ENCODE peak calls at places on chromosome 5, in four cellular contexts. One of them, this sample, is unnamed.

GRCh38 chr5:2135833-2136232 is 253.1 kb upstream of the IRX4 start:
- DNase-seq in dorsolateral prefrontal cortex: no peak
- DNase-seq in OCI-LY7: no peak
- DNase-seq in fibroblast of mammary gland: no peak
- DNase-seq in this sample: no peak

GRCh38 chr5:59126665-59127354 is 543.9 kb downstream of the RAB3C start:
- DNase-seq in OCI-LY7: no peak
- DNase-seq in fibroblast of mammary gland: peak; percentile 62
- DNase-seq in dorsolateral prefrontal cortex: no peak
- DNase-seq in this sample: no peak

GRCh38 chr5:36242534-36243144 is 914 bp upstream of the NADK2 start:
- DNase-seq in fibroblast of mammary gland: no peak
- DNase-seq in dorsolateral prefrontal cortex: no peak
- DNase-seq in OCI-LY7: no peak
- DNase-seq in this sample: peak; percentile 12

GRCh38 chr5:35908814-35909213 is 29.6 kb downstream of the CAPSL start:
- DNase-seq in OCI-LY7: peak; percentile 54
- DNase-seq in fibroblast of mammary gland: no peak
- DNase-seq in dorsolateral prefrontal cortex: no peak
- DNase-seq in this sample: no peak

GRCh38 chr5:943874-944620 is 51.4 kb downstream of the TRIP13 start:
- DNase-seq in dorsolateral prefrontal cortex: no peak
- DNase-seq in fibroblast of mammary gland: no peak
- DNase-seq in OCI-LY7: peak; percentile 8
- DNase-seq in this sample: no peak

GRCh38 chr5:111337688-111338087 is 113.5 kb downstream of the CAMK4 start:
- DNase-seq in fibroblast of mammary gland: no peak
- DNase-seq in dorsolateral prefrontal cortex: no peak
- DNase-seq in OCI-LY7: no peak
- DNase-seq in this sample: no peak

GRCh38 chr5:135085133-135085935 is 51.3 kb upstream of the PITX1 start:
- DNase-seq in OCI-LY7: no peak
- DNase-seq in fibroblast of mammary gland: no peak
- DNase-seq in dorsolateral prefrontal cortex: no peak
- DNase-seq in this sample: no peak

GRCh38 chr5:111830333-111830732 is 73.3 kb upstream of the NREP start:
- DNase-seq in OCI-LY7: no peak
- DNase-seq in dorsolateral prefrontal cortex: no peak
- DNase-seq in fibroblast of mammary gland: peak; percentile 82
- DNase-seq in this sample: no peak

GRCh38 chr5:139377226-139377625 is 5.9 kb downstream of the SLC23A1 start:
- DNase-seq in fibroblast of mammary gland: no peak
- DNase-seq in OCI-LY7: no peak
- DNase-seq in dorsolateral prefrontal cortex: peak; percentile 5
- DNase-seq in this sample: no peak

GRCh38 chr5:80963521-80963895 is 3.3 kb downstream of the RASGRF2 start:
- DNase-seq in fibroblast of mammary gland: no peak
- DNase-seq in dorsolateral prefrontal cortex: no peak
- DNase-seq in OCI-LY7: no peak
- DNase-seq in this sample: no peak

GRCh38 chr5:9698125-9698848 is 68.1 kb upstream of the TAS2R1 start:
- DNase-seq in fibroblast of mammary gland: no peak
- DNase-seq in OCI-LY7: no peak
- DNase-seq in dorsolateral prefrontal cortex: no peak
- DNase-seq in this sample: no peak

GRCh38 chr5:82623094-82623514 is 344.9 kb upstream of the RPS23 start:
- DNase-seq in dorsolateral prefrontal cortex: no peak
- DNase-seq in fibroblast of mammary gland: no peak
- DNase-seq in OCI-LY7: no peak
- DNase-seq in this sample: no peak

GRCh38 chr5:10354048-10354872 is 765 bp downstream of the MARCHF6 start:
- DNase-seq in dorsolateral prefrontal cortex: peak; percentile 48
- DNase-seq in OCI-LY7: peak; percentile 62
- DNase-seq in fibroblast of mammary gland: peak; percentile 48
- DNase-seq in this sample: peak; percentile 42

GRCh38 chr5:41542183-41542582 is 31.8 kb upstream of the PLCXD3 start:
- DNase-seq in OCI-LY7: no peak
- DNase-seq in fibroblast of mammary gland: no peak
- DNase-seq in dorsolateral prefrontal cortex: no peak
- DNase-seq in this sample: no peak

GRCh38 chr5:64942460-64942859 is 173.7 kb downstream of the CWC27 start:
- DNase-seq in OCI-LY7: no peak
- DNase-seq in dorsolateral prefrontal cortex: no peak
- DNase-seq in fibroblast of mammary gland: no peak
- DNase-seq in this sample: no peak

GRCh38 chr5:67855523-67855922 is 360.0 kb upstream of the PIK3R1 start:
- DNase-seq in OCI-LY7: no peak
- DNase-seq in fibroblast of mammary gland: no peak
- DNase-seq in dorsolateral prefrontal cortex: no peak
- DNase-seq in this sample: no peak

GRCh38 chr5:81759632-81760005 is 8.7 kb upstream of the SSBP2 start:
- DNase-seq in fibroblast of mammary gland: no peak
- DNase-seq in dorsolateral prefrontal cortex: no peak
- DNase-seq in OCI-LY7: peak; percentile 36
- DNase-seq in this sample: no peak

GRCh38 chr5:539469-540214 is 15.4 kb upstream of the SLC9A3 start:
- DNase-seq in dorsolateral prefrontal cortex: peak; percentile 30
- DNase-seq in OCI-LY7: no peak
- DNase-seq in fibroblast of mammary gland: no peak
- DNase-seq in this sample: no peak

GRCh38 chr5:169893010-169893409 is 87.3 kb downstream of the INSYN2B start:
- DNase-seq in dorsolateral prefrontal cortex: no peak
- DNase-seq in fibroblast of mammary gland: no peak
- DNase-seq in OCI-LY7: no peak
- DNase-seq in this sample: no peak

GRCh38 chr5:137075163-137075970 is 423.8 kb downstream of the SPOCK1 start:
- DNase-seq in dorsolateral prefrontal cortex: no peak
- DNase-seq in OCI-LY7: peak; percentile 85
- DNase-seq in fibroblast of mammary gland: peak; percentile 35
- DNase-seq in this sample: peak; percentile 56

GRCh38 chr5:3377176-3377575 is 218.5 kb upstream of the IRX1 start:
- DNase-seq in fibroblast of mammary gland: no peak
- DNase-seq in dorsolateral prefrontal cortex: no peak
- DNase-seq in OCI-LY7: no peak
- DNase-seq in this sample: no peak

GRCh38 chr5:172303090-172303995 is 19.8 kb upstream of the UBTD2 start:
- DNase-seq in OCI-LY7: no peak
- DNase-seq in fibroblast of mammary gland: peak; percentile 69
- DNase-seq in dorsolateral prefrontal cortex: no peak
- DNase-seq in this sample: no peak

GRCh38 chr5:15260347-15261278 is 239.4 kb upstream of the FBXL7 start:
- DNase-seq in dorsolateral prefrontal cortex: no peak
- DNase-seq in OCI-LY7: no peak
- DNase-seq in fibroblast of mammary gland: peak; percentile 7
- DNase-seq in this sample: no peak

GRCh38 chr5:163880307-163880706 is 374.9 kb downstream of the MAT2B start:
- DNase-seq in dorsolateral prefrontal cortex: no peak
- DNase-seq in OCI-LY7: no peak
- DNase-seq in fibroblast of mammary gland: peak; percentile 24
- DNase-seq in this sample: no peak

GRCh38 chr5:138664276-138664943 is 88.8 kb upstream of the CTNNA1 start:
- DNase-seq in OCI-LY7: no peak
- DNase-seq in dorsolateral prefrontal cortex: peak; percentile 40
- DNase-seq in fibroblast of mammary gland: peak; percentile 76
- DNase-seq in this sample: no peak

GRCh38 chr5:76175051-76175666 is 92.0 kb downstream of the SV2C start:
- DNase-seq in OCI-LY7: peak; percentile 68
- DNase-seq in fibroblast of mammary gland: peak; percentile 37
- DNase-seq in dorsolateral prefrontal cortex: no peak
- DNase-seq in this sample: peak; percentile 88
- TF ChIP-seq CTCF in OCI-LY7: peak; percentile 99
- TF ChIP-seq CTCF in fibroblast of mammary gland: peak; percentile 80
- TF ChIP-seq CTCF in dorsolateral prefrontal cortex: peak; percentile 51
- TF ChIP-seq CTCF in this sample: peak; percentile 80

GRCh38 chr5:132491368-132492364 is 1.1 kb upstream of the IRF1 start:
- DNase-seq in dorsolateral prefrontal cortex: no peak
- DNase-seq in fibroblast of mammary gland: no peak
- DNase-seq in OCI-LY7: no peak
- DNase-seq in this sample: peak; percentile 63

GRCh38 chr5:132488590-132488989 is 2.0 kb downstream of the IRF1 start:
- DNase-seq in OCI-LY7: no peak
- DNase-seq in fibroblast of mammary gland: no peak
- DNase-seq in dorsolateral prefrontal cortex: no peak
- DNase-seq in this sample: no peak

GRCh38 chr5:132490484-132491367 is at the start of gene IRF1:
- DNase-seq in dorsolateral prefrontal cortex: peak; percentile 98
- DNase-seq in OCI-LY7: peak; percentile 94
- DNase-seq in fibroblast of mammary gland: peak; percentile 92
- DNase-seq in this sample: peak; percentile 99

GRCh38 chr5:132489051-132489770 is 1.4 kb downstream of the IRF1 start:
- DNase-seq in fibroblast of mammary gland: no peak
- DNase-seq in OCI-LY7: peak; percentile 58
- DNase-seq in dorsolateral prefrontal cortex: no peak
- DNase-seq in this sample: no peak

GRCh38 chr5:132489871-132490483 is 596 bp downstream of the IRF1 start:
- DNase-seq in OCI-LY7: peak; percentile 70
- DNase-seq in fibroblast of mammary gland: peak; percentile 56
- DNase-seq in dorsolateral prefrontal cortex: peak; percentile 74
- DNase-seq in this sample: peak; percentile 79
- TF ChIP-seq CTCF in OCI-LY7: peak; percentile 18
- TF ChIP-seq CTCF in fibroblast of mammary gland: no peak
- TF ChIP-seq CTCF in dorsolateral prefrontal cortex: no peak
- TF ChIP-seq CTCF in this sample: peak; percentile 48

DNA sequence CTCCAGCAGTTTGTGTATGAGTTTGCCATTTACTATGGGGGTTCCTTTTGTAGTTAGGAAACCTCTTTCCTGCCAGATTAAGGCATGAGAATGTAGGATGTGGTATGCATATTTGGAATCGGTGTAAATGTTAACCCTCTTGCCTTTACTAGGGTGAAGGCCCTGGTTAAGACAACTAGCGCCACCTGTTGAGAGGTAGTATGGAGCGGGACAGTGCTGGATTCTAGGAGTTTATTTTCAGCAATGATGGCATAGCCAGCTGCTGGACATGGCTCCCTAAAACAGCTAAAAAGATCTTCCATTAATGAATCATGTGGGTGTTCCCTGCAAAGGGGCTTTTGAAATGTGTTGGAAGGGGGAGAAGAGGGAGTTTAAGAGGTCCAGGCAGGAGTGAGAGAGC is 30.7 kb upstream of the GPX3 start:
- DNase-seq in fibroblast of mammary gland: no peak
- DNase-seq in dorsolateral prefrontal cortex: no peak
- DNase-seq in OCI-LY7: peak; percentile 29
- DNase-seq in this sample: no peak
- TF ChIP-seq CTCF in fibroblast of mammary gland: peak; percentile 15
- TF ChIP-seq CTCF in dorsolateral prefrontal cortex: no peak
- TF ChIP-seq CTCF in OCI-LY7: peak; percentile 79
- TF ChIP-seq CTCF in this sample: peak; percentile 22

GRCh38 chr5:144194148-144194547 is 23.5 kb downstream of the KCTD16 start:
- DNase-seq in fibroblast of mammary gland: no peak
- DNase-seq in OCI-LY7: no peak
- DNase-seq in dorsolateral prefrontal cortex: no peak
- DNase-seq in this sample: no peak

GRCh38 chr5:144198386-144198785 is 27.7 kb downstream of the KCTD16 start:
- DNase-seq in fibroblast of mammary gland: peak; percentile 50
- DNase-seq in dorsolateral prefrontal cortex: no peak
- DNase-seq in OCI-LY7: no peak
- DNase-seq in this sample: no peak

GRCh38 chr5:144195443-144195842 is 24.8 kb downstream of the KCTD16 start:
- DNase-seq in OCI-LY7: no peak
- DNase-seq in fibroblast of mammary gland: peak; percentile 50
- DNase-seq in dorsolateral prefrontal cortex: no peak
- DNase-seq in this sample: no peak

GRCh38 chr5:144191998-144192397 is 21.3 kb downstream of the KCTD16 start:
- DNase-seq in fibroblast of mammary gland: peak; percentile 84
- DNase-seq in dorsolateral prefrontal cortex: no peak
- DNase-seq in OCI-LY7: peak; percentile 87
- DNase-seq in this sample: peak; percentile 63

DNA sequence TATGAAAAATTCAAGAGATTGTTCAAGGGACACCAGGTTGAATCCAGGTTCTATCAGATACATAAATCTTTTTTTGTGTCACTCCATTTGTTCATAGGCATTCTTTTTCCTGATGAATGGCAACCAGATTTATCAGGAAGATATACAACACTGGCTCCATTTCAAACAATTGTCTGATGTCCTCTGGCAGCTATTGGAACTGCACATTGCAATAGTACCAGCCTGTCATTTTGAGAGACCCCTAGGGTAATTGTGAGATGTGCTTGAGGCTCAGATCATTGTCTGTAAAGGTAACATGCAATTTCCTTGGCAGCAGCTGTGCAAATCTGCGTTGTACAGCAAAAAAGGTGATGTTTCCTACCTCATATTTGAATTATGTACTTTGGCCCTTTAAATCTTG is 25.9 kb downstream of the KCTD16 start:
- DNase-seq in fibroblast of mammary gland: no peak
- DNase-seq in dorsolateral prefrontal cortex: no peak
- DNase-seq in OCI-LY7: no peak
- DNase-seq in this sample: no peak
- TF ChIP-seq CTCF in fibroblast of mammary gland: no peak
- TF ChIP-seq CTCF in dorsolateral prefrontal cortex: no peak
- TF ChIP-seq CTCF in OCI-LY7: no peak
- TF ChIP-seq CTCF in this sample: no peak

DNA sequence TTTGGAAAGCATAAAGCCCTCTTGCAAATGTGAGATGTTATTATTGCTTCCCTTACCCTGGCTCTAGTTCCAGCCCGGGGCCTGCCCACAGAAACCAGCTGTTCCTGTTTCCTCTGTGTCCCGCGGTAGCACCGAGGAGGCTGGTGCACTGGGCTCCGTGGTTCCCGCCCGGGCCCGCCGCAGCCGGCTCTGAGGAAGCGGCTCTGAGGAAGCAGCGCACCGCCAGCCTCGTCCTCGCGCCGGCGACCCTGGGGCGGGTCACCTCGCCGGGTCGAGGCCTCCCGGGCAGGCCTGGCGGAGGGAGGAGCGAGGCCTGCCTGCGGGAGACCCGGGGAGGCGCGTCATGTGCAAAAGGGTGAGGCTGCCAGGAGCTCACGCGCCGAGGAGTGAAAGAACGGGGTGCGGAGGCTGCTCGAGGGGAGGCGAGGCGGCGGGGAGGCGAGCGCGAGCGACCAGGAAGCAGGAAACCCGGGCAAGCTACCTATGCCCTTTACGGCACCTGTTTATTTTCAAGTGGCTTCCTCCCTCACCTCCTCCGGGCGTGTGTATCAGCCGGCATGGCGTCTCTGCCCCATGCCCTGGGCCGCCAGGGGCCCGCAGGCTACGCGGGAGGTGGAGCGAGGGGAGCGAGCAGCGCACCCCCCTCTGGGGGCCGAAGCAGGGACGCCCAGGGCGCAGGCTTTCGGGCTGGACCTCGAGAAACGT is 61.3 kb upstream of the MEGF10 start:
- DNase-seq in dorsolateral prefrontal cortex: peak; percentile 73
- DNase-seq in OCI-LY7: no peak
- DNase-seq in fibroblast of mammary gland: peak; percentile 11
- DNase-seq in this sample: peak; percentile 78
- TF ChIP-seq CTCF in dorsolateral prefrontal cortex: no peak
- TF ChIP-seq CTCF in OCI-LY7: no peak
- TF ChIP-seq CTCF in fibroblast of mammary gland: no peak
- TF ChIP-seq CTCF in this sample: no peak

DNA sequence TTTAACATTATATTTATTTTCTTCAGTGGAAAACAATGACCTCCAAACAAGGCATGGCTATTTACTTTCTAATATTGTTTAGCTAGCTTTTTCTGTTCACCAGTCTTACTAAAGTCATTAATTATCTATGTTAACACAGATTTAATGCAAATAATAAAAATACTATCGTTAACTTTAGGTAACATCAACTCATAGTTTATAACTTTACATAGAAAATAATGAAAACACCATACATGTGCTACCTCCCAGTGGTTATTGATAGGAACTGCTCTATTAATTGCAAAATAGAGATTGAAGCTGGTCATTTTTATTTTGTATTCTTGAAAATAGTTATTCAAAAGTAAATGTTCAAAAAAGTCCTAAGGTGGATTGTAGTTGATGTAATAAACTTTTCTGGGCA is 78.3 kb upstream of the HCN1 start:
- DNase-seq in dorsolateral prefrontal cortex: no peak
- DNase-seq in OCI-LY7: peak; percentile 0
- DNase-seq in fibroblast of mammary gland: no peak
- DNase-seq in this sample: no peak
- TF ChIP-seq CTCF in dorsolateral prefrontal cortex: peak; percentile 51
- TF ChIP-seq CTCF in OCI-LY7: peak; percentile 65
- TF ChIP-seq CTCF in fibroblast of mammary gland: peak; percentile 0
- TF ChIP-seq CTCF in this sample: peak; percentile 32